ENCODE peak calls at places on chromosomes 2 and 18, in ten cellular contexts. One of them, this sample, is unnamed.

GRCh38 chr2:231960810-231961348 is 634 bp upstream of the DIS3L2 start:
- DNase-seq in kidney: no peak
- DNase-seq in skeletal muscle cell: no peak
- DNase-seq in LoVo: no peak
- DNase-seq in heart left ventricle: no peak
- DNase-seq in CD8-positive, alpha-beta memory T cell: no peak
- DNase-seq in MM.1S: no peak
- DNase-seq in iris pigment epithelial cell: no peak
- DNase-seq in CD8-positive, alpha-beta T cell: no peak
- DNase-seq in NCI-H1436: no peak
- DNase-seq in this sample: no peak

GRCh38 chr2:233449921-233450853 is 95.9 kb downstream of the DGKD start:
- DNase-seq in kidney: peak
- DNase-seq in skeletal muscle cell: no peak
- DNase-seq in LoVo: no peak
- DNase-seq in heart left ventricle: no peak
- DNase-seq in CD8-positive, alpha-beta memory T cell: no peak
- DNase-seq in MM.1S: no peak
- DNase-seq in iris pigment epithelial cell: no peak
- DNase-seq in CD8-positive, alpha-beta T cell: no peak
- DNase-seq in NCI-H1436: no peak
- DNase-seq in this sample: no peak

GRCh38 chr18:59610546-59611140 is 86.6 kb downstream of the CCBE1 start:
- DNase-seq in kidney: no peak
- DNase-seq in skeletal muscle cell: no peak
- DNase-seq in LoVo: no peak
- DNase-seq in heart left ventricle: no peak
- DNase-seq in CD8-positive, alpha-beta memory T cell: no peak
- DNase-seq in MM.1S: no peak
- DNase-seq in iris pigment epithelial cell: no peak
- DNase-seq in CD8-positive, alpha-beta T cell: no peak
- DNase-seq in NCI-H1436: no peak
- DNase-seq in this sample: no peak

GRCh38 chr18:37253424-37254255 is 312.0 kb downstream of the CELF4 start:
- DNase-seq in kidney: no peak
- DNase-seq in skeletal muscle cell: no peak
- DNase-seq in LoVo: no peak
- DNase-seq in heart left ventricle: no peak
- DNase-seq in CD8-positive, alpha-beta memory T cell: no peak
- DNase-seq in MM.1S: peak
- DNase-seq in iris pigment epithelial cell: no peak
- DNase-seq in CD8-positive, alpha-beta T cell: no peak
- DNase-seq in NCI-H1436: no peak
- DNase-seq in this sample: peak

GRCh38 chr2:96156926-96157648 is 11.8 kb upstream of the DUSP2 start:
- DNase-seq in kidney: no peak
- DNase-seq in skeletal muscle cell: no peak
- DNase-seq in LoVo: no peak
- DNase-seq in heart left ventricle: no peak
- DNase-seq in CD8-positive, alpha-beta memory T cell: no peak
- DNase-seq in MM.1S: no peak
- DNase-seq in iris pigment epithelial cell: no peak
- DNase-seq in CD8-positive, alpha-beta T cell: no peak
- DNase-seq in NCI-H1436: peak
- DNase-seq in this sample: no peak

GRCh38 chr2:66813976-66814375 is 379.1 kb downstream of the MEIS1 start:
- DNase-seq in kidney: no peak
- DNase-seq in skeletal muscle cell: no peak
- DNase-seq in LoVo: no peak
- DNase-seq in heart left ventricle: no peak
- DNase-seq in CD8-positive, alpha-beta memory T cell: no peak
- DNase-seq in MM.1S: no peak
- DNase-seq in iris pigment epithelial cell: peak
- DNase-seq in CD8-positive, alpha-beta T cell: no peak
- DNase-seq in NCI-H1436: no peak
- DNase-seq in this sample: no peak

GRCh38 chr2:28055325-28055970 is 164.9 kb downstream of the BABAM2 start:
- DNase-seq in kidney: no peak
- DNase-seq in skeletal muscle cell: no peak
- DNase-seq in LoVo: no peak
- DNase-seq in heart left ventricle: no peak
- DNase-seq in CD8-positive, alpha-beta memory T cell: no peak
- DNase-seq in MM.1S: no peak
- DNase-seq in iris pigment epithelial cell: peak
- DNase-seq in CD8-positive, alpha-beta T cell: no peak
- DNase-seq in NCI-H1436: no peak
- DNase-seq in this sample: no peak

GRCh38 chr18:30987479-30988241 is 54.9 kb downstream of the DSC3 start:
- DNase-seq in kidney: no peak
- DNase-seq in skeletal muscle cell: no peak
- DNase-seq in LoVo: peak
- DNase-seq in heart left ventricle: no peak
- DNase-seq in CD8-positive, alpha-beta memory T cell: no peak
- DNase-seq in MM.1S: peak
- DNase-seq in iris pigment epithelial cell: no peak
- DNase-seq in CD8-positive, alpha-beta T cell: no peak
- DNase-seq in NCI-H1436: no peak
- DNase-seq in this sample: no peak

GRCh38 chr2:206160807-206161179 is 1.1 kb downstream of the EEF1B2 start:
- DNase-seq in kidney: no peak
- DNase-seq in skeletal muscle cell: no peak
- DNase-seq in LoVo: no peak
- DNase-seq in heart left ventricle: no peak
- DNase-seq in CD8-positive, alpha-beta memory T cell: no peak
- DNase-seq in MM.1S: no peak
- DNase-seq in iris pigment epithelial cell: no peak
- DNase-seq in CD8-positive, alpha-beta T cell: no peak
- DNase-seq in NCI-H1436: no peak
- DNase-seq in this sample: no peak

GRCh38 chr2:204545861-204546773 is 842 bp downstream of the PARD3B start:
- DNase-seq in kidney: peak
- DNase-seq in skeletal muscle cell: no peak
- DNase-seq in LoVo: peak
- DNase-seq in heart left ventricle: peak
- DNase-seq in CD8-positive, alpha-beta memory T cell: no peak
- DNase-seq in MM.1S: peak
- DNase-seq in iris pigment epithelial cell: no peak
- DNase-seq in CD8-positive, alpha-beta T cell: no peak
- DNase-seq in NCI-H1436: peak
- DNase-seq in this sample: no peak

GRCh38 chr18:45637546-45638327 is 22.5 kb downstream of the SLC14A2 start:
- DNase-seq in kidney: peak
- DNase-seq in skeletal muscle cell: no peak
- DNase-seq in LoVo: no peak
- DNase-seq in heart left ventricle: no peak
- DNase-seq in CD8-positive, alpha-beta memory T cell: no peak
- DNase-seq in MM.1S: no peak
- DNase-seq in iris pigment epithelial cell: no peak
- DNase-seq in CD8-positive, alpha-beta T cell: no peak
- DNase-seq in NCI-H1436: no peak
- DNase-seq in this sample: no peak

GRCh38 chr2:233803994-233804393 is 25.9 kb downstream of the MROH2A start:
- DNase-seq in kidney: peak
- DNase-seq in skeletal muscle cell: no peak
- DNase-seq in LoVo: no peak
- DNase-seq in heart left ventricle: no peak
- DNase-seq in CD8-positive, alpha-beta memory T cell: no peak
- DNase-seq in MM.1S: no peak
- DNase-seq in iris pigment epithelial cell: no peak
- DNase-seq in CD8-positive, alpha-beta T cell: no peak
- DNase-seq in NCI-H1436: no peak
- DNase-seq in this sample: no peak

GRCh38 chr2:67215214-67215613 is 181.9 kb upstream of the ETAA1 start:
- DNase-seq in kidney: no peak
- DNase-seq in skeletal muscle cell: peak
- DNase-seq in LoVo: peak
- DNase-seq in heart left ventricle: no peak
- DNase-seq in CD8-positive, alpha-beta memory T cell: no peak
- DNase-seq in MM.1S: no peak
- DNase-seq in iris pigment epithelial cell: peak
- DNase-seq in CD8-positive, alpha-beta T cell: no peak
- DNase-seq in NCI-H1436: peak
- DNase-seq in this sample: no peak

GRCh38 chr2:120310136-120310535 is 35.8 kb upstream of the INHBB start:
- DNase-seq in kidney: no peak
- DNase-seq in skeletal muscle cell: no peak
- DNase-seq in LoVo: no peak
- DNase-seq in heart left ventricle: no peak
- DNase-seq in CD8-positive, alpha-beta memory T cell: no peak
- DNase-seq in MM.1S: peak
- DNase-seq in iris pigment epithelial cell: no peak
- DNase-seq in CD8-positive, alpha-beta T cell: no peak
- DNase-seq in NCI-H1436: no peak
- DNase-seq in this sample: peak